ENCODE peak calls at places on chromosomes 12 and 14, in six cellular contexts. Z is IMR-90, N is GM23248, T is H1, S is astrocyte, R is neural progenitor cell. L is an unnamed sample.
A peak's percentile ranks its signal among the peaks of the same experiment; 100 is the strongest.

GRCh38 chr14:59425322-59425945 is 39.7 kb downstream of the GPR135 start:
- DNase-seq in Z (peak; percentile 57), N (peak; percentile 34), T (no peak), S (no peak), R (no peak), L (no peak)

GRCh38 chr12:47650469-47650868 is 55.4 kb downstream of the RPAP3 start:
- DNase-seq in Z (peak; percentile 50), N (peak; percentile 33), T (no peak), S (peak; percentile 14), R (no peak), L (no peak)

GRCh38 chr12:103705098-103705497 is 118.0 kb downstream of the STAB2 start:
- DNase-seq in Z (no peak), N (no peak), T (no peak), S (no peak), R (no peak), L (no peak)

GRCh38 chr14:44029933-44030332 is 477.1 kb downstream of the FSCB start:
- DNase-seq in Z (no peak), N (no peak), T (no peak), S (no peak), R (no peak), L (no peak)

GRCh38 chr14:64400829-64401459 is 12.8 kb downstream of the MTHFD1 start:
- DNase-seq in Z (no peak), N (peak; percentile 12), T (no peak), S (no peak), R (no peak), L (no peak)

GRCh38 chr12:3551386-3551785 is 60.4 kb downstream of the PRMT8 start:
- DNase-seq in Z (no peak), N (no peak), T (peak; percentile 26), S (no peak), R (no peak), L (no peak)

GRCh38 chr14:41606249-41607118 is at the start of gene LRFN5:
- DNase-seq in Z (peak; percentile 49), N (peak; percentile 79), T (peak; percentile 82), S (peak; percentile 40), R (peak; percentile 67), L (no peak)

GRCh38 chr14:101252443-101253214 is 308.7 kb upstream of the DIO3 start:
- DNase-seq in Z (no peak), N (no peak), T (peak; percentile 22), S (no peak), R (no peak), L (no peak)

GRCh38 chr12:46110220-46110700 is 119.9 kb upstream of the SCAF11 start:
- DNase-seq in Z (no peak), N (no peak), T (no peak), S (no peak), R (no peak), L (no peak)

GRCh38 chr12:95037906-95038305 is 34.4 kb upstream of the NDUFA12 start:
- DNase-seq in Z (no peak), N (no peak), T (no peak), S (peak; percentile 5), R (no peak), L (no peak)

GRCh38 chr12:104520242-104520900 is 63.6 kb downstream of the CHST11 start:
- DNase-seq in Z (no peak), N (no peak), T (no peak), S (no peak), R (no peak), L (no peak)

GRCh38 chr14:100069161-100069800 is 4.1 kb downstream of the EVL start:
- DNase-seq in Z (no peak), N (no peak), T (no peak), S (no peak), R (no peak), L (no peak)

GRCh38 chr12:110074089-110074488 is 25.8 kb upstream of the C12orf76 start:
- DNase-seq in Z (no peak), N (no peak), T (no peak), S (no peak), R (no peak), L (no peak)

GRCh38 chr12:110075880-110076279 is 27.6 kb upstream of the C12orf76 start:
- DNase-seq in Z (no peak), N (no peak), T (no peak), S (no peak), R (no peak), L (no peak)

GRCh38 chr12:110071967-110072366 is 23.6 kb upstream of the C12orf76 start:
- DNase-seq in Z (no peak), N (no peak), T (no peak), S (no peak), R (no peak), L (no peak)

GRCh38 chr12:110071504-110071903 is 23.2 kb upstream of the C12orf76 start:
- DNase-seq in Z (no peak), N (no peak), T (no peak), S (no peak), R (no peak), L (no peak)

GRCh38 chr12:110073049-110073831 is 24.9 kb upstream of the C12orf76 start:
- DNase-seq in Z (no peak), N (peak; percentile 55), T (peak; percentile 48), S (no peak), R (no peak), L (no peak)
- H3K4me3 ChIP-seq in Z (peak overlapping the region; percentile 41), N (peak overlapping the region; percentile 83), T (no peak overlapping the region), S (peak overlapping the region; percentile 50), R (no peak overlapping the region), L (peak overlapping the region; percentile 54)

GRCh38 chr14:35333347-35333730 is 41.2 kb downstream of the PSMA6 start:
- DNase-seq in Z (no peak), N (no peak), T (peak; percentile 44), S (no peak), R (no peak), L (no peak)
- H3K9ac ChIP-seq in Z (no peak overlapping the region), N (no peak overlapping the region), T (no peak overlapping the region), S (no peak overlapping the region), R (peak overlapping the region; percentile 17), L (peak overlapping the region; percentile 51)

GRCh38 chr14:104506461-104507253 is 72.9 kb upstream of the C14orf180 start:
- DNase-seq in Z (no peak), N (no peak), T (peak; percentile 34), S (no peak), R (no peak), L (no peak)
- H3K4me3 ChIP-seq in Z (no peak overlapping the region), N (no peak overlapping the region), T (no peak overlapping the region), S (no peak overlapping the region), R (no peak overlapping the region), L (no peak overlapping the region)

GRCh38 chr12:114698566-114699163 is 14.7 kb upstream of the TBX3 start:
- DNase-seq in Z (no peak), N (no peak), T (peak; percentile 62), S (no peak), R (no peak), L (no peak)
- H3K9ac ChIP-seq in Z (no peak overlapping the region), N (peak overlapping the region; percentile 46), T (no peak overlapping the region), S (no peak overlapping the region), R (no peak overlapping the region), L (peak overlapping the region; percentile 23)

GRCh38 chr12:32588604-32589003 is 90.5 kb upstream of the DNM1L start:
- DNase-seq in Z (no peak), N (no peak), T (no peak), S (no peak), R (no peak), L (no peak)

GRCh38 chr12:32585680-32586079 is 93.4 kb upstream of the DNM1L start:
- DNase-seq in Z (no peak), N (no peak), T (no peak), S (no peak), R (no peak), L (no peak)

GRCh38 chr12:32586390-32586789 is 92.7 kb upstream of the DNM1L start:
- DNase-seq in Z (peak; percentile 54), N (peak; percentile 64), T (no peak), S (peak; percentile 68), R (no peak), L (peak; percentile 48)

GRCh38 chr12:32587536-32588346 is 91.4 kb upstream of the DNM1L start:
- DNase-seq in Z (no peak), N (no peak), T (no peak), S (no peak), R (no peak), L (no peak)

GRCh38 chr12:32583535-32583934 is 95.6 kb upstream of the DNM1L start:
- DNase-seq in Z (peak; percentile 78), N (peak; percentile 68), T (no peak), S (peak; percentile 57), R (no peak), L (no peak)
- H3K4me3 ChIP-seq in Z (no peak overlapping the region), N (no peak overlapping the region), T (no peak overlapping the region), S (no peak overlapping the region), R (no peak overlapping the region), L (no peak overlapping the region)

GRCh38 chr14:50063876-50064420 is 52.4 kb downstream of the VCPKMT start:
- DNase-seq in Z (no peak), N (no peak), T (no peak), S (no peak), R (no peak), L (no peak)
- H3K9ac ChIP-seq in Z (no peak overlapping the region), N (no peak overlapping the region), T (no peak overlapping the region), S (no peak overlapping the region), R (no peak overlapping the region), L (no peak overlapping the region)

GRCh38 chr12:124629799-124630198 is 62.4 kb upstream of the NCOR2 start:
- DNase-seq in Z (no peak), N (no peak), T (no peak), S (peak; percentile 66), R (no peak), L (no peak)
- H3K4me3 ChIP-seq in Z (no peak overlapping the region), N (no peak overlapping the region), T (no peak overlapping the region), S (no peak overlapping the region), R (no peak overlapping the region), L (no peak overlapping the region)

GRCh38 chr12:989051-989450 is 2.0 kb upstream of the ERC1 start:
- DNase-seq in Z (no peak), N (no peak), T (no peak), S (no peak), R (no peak), L (no peak)
- H3K9ac ChIP-seq in Z (peak overlapping the region; percentile 23), N (peak overlapping the region; percentile 99), T (no peak overlapping the region), S (peak overlapping the region; percentile 94), R (no peak overlapping the region), L (peak overlapping the region; percentile 97)

DNA sequence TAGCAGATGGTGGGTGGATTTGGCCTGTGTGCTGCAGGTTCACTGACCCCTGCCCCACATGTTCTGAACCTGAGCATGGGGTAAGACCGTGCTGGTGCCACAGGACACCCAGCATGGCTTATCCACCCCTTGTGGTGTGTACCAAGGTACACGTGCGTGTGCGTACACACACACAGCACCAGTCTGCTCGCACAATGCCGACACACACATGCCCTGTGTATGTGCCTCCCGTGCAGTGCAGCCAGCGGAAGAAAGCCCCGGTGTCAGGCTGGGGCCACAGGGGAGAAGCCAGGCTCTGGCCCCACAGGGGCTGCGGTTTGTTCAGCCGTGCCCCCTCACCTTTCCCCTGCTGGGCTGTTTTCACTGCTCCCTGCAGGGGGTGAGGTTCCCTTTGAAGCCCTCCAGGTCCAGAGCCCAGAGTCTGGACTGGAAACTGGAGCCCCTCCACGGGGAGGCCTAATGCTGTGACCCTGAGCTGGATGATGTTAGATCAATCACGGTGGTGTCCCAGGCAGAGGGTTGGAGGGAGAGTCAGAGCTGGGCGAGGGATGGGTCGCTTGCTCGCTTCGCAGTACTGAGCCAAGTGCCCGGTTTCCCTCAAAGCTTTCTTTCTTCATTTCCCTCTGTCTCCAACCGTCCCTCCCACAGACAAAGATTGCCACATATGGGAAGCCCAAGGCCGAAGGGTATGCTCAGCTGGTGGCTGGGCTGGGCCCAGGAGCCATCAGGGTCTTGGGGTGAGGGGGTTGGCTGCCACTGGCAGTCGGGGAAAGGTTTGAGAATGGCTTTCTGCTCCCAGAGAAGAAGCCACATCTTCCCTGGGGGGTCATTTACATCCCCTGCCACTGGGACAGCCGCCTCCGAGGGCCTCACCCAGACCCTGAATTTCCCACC is 6.2 kb downstream of the DTX1 start:
- DNase-seq in Z (no peak), N (no peak), T (no peak), S (no peak), R (peak; percentile 60), L (no peak)
- H3K4me3 ChIP-seq in Z (no peak overlapping the region), N (no peak overlapping the region), T (no peak overlapping the region), S (no peak overlapping the region), R (no peak overlapping the region), L (no peak overlapping the region)